ENCODE peak calls at places on chromosomes 6 and 20, in five cellular contexts. One of them, this sample, is unnamed.

GRCh38 chr6:157479464-157480303 is 98.7 kb downstream of the ZDHHC14 start:
- DNase-seq in WERI-Rb-1: no peak
- DNase-seq in MM.1S: no peak
- DNase-seq in SJSA1: no peak
- DNase-seq in HCT116: no peak
- DNase-seq in this sample: no peak

GRCh38 chr6:40585661-40586269 is 1.4 kb downstream of the LRFN2 start:
- DNase-seq in SJSA1: no peak
- DNase-seq in MM.1S: no peak
- DNase-seq in HCT116: no peak
- DNase-seq in WERI-Rb-1: peak; percentile 88
- DNase-seq in this sample: peak; percentile 6

GRCh38 chr20:44765091-44765490 is 19.4 kb downstream of the KCNK15 start:
- DNase-seq in SJSA1: no peak
- DNase-seq in HCT116: no peak
- DNase-seq in WERI-Rb-1: peak; percentile 50
- DNase-seq in MM.1S: no peak
- DNase-seq in this sample: no peak

GRCh38 chr6:13916230-13916944 is 8.4 kb upstream of the RNF182 start:
- DNase-seq in HCT116: no peak
- DNase-seq in SJSA1: no peak
- DNase-seq in WERI-Rb-1: peak; percentile 74
- DNase-seq in MM.1S: no peak
- DNase-seq in this sample: no peak

GRCh38 chr6:85015396-85015990 is 251.1 kb upstream of the TBX18 start:
- DNase-seq in MM.1S: no peak
- DNase-seq in WERI-Rb-1: peak; percentile 66
- DNase-seq in HCT116: peak; percentile 63
- DNase-seq in SJSA1: peak; percentile 63
- DNase-seq in this sample: peak; percentile 52

GRCh38 chr6:112443118-112443641 is 96.0 kb downstream of the RFPL4B start:
- DNase-seq in WERI-Rb-1: no peak
- DNase-seq in HCT116: no peak
- DNase-seq in SJSA1: no peak
- DNase-seq in MM.1S: no peak
- DNase-seq in this sample: no peak

GRCh38 chr6:151247510-151247909 is 7.7 kb downstream of the AKAP12 start:
- DNase-seq in HCT116: no peak
- DNase-seq in MM.1S: no peak
- DNase-seq in WERI-Rb-1: no peak
- DNase-seq in SJSA1: no peak
- DNase-seq in this sample: no peak

GRCh38 chr6:136403166-136403980 is 113.7 kb upstream of the BCLAF1 start:
- DNase-seq in WERI-Rb-1: no peak
- DNase-seq in HCT116: peak; percentile 76
- DNase-seq in MM.1S: no peak
- DNase-seq in SJSA1: no peak
- DNase-seq in this sample: peak; percentile 52

GRCh38 chr20:45963059-45964011 is 8.7 kb downstream of the ZNF335 start:
- DNase-seq in MM.1S: peak; percentile 40
- DNase-seq in HCT116: no peak
- DNase-seq in SJSA1: no peak
- DNase-seq in WERI-Rb-1: peak; percentile 68
- DNase-seq in this sample: no peak

GRCh38 chr20:33647603-33648395 is 14.3 kb upstream of the C20orf144 start:
- DNase-seq in SJSA1: no peak
- DNase-seq in MM.1S: peak; percentile 86
- DNase-seq in HCT116: no peak
- DNase-seq in WERI-Rb-1: no peak
- DNase-seq in this sample: no peak

GRCh38 chr20:62595491-62595890 is 46.8 kb upstream of the SLCO4A1 start:
- DNase-seq in HCT116: peak; percentile 62
- DNase-seq in SJSA1: peak; percentile 63
- DNase-seq in MM.1S: no peak
- DNase-seq in WERI-Rb-1: no peak
- DNase-seq in this sample: peak; percentile 59

GRCh38 chr6:9514146-9514545 is 900.7 kb downstream of the TFAP2A start:
- DNase-seq in MM.1S: no peak
- DNase-seq in WERI-Rb-1: no peak
- DNase-seq in SJSA1: no peak
- DNase-seq in HCT116: no peak
- DNase-seq in this sample: no peak

GRCh38 chr6:169589699-169590257 is 112.1 kb downstream of the WDR27 start:
- DNase-seq in WERI-Rb-1: no peak
- DNase-seq in SJSA1: no peak
- DNase-seq in HCT116: no peak
- DNase-seq in MM.1S: peak; percentile 10
- DNase-seq in this sample: peak; percentile 18

GRCh38 chr20:63061051-63061531 is 54.3 kb upstream of the BHLHE23 start:
- DNase-seq in WERI-Rb-1: no peak
- DNase-seq in HCT116: no peak
- DNase-seq in MM.1S: no peak
- DNase-seq in SJSA1: peak; percentile 36
- DNase-seq in this sample: no peak

GRCh38 chr20:61670274-61670673 is 395.4 kb downstream of the TAF4 start:
- DNase-seq in HCT116: no peak
- DNase-seq in WERI-Rb-1: no peak
- DNase-seq in MM.1S: no peak
- DNase-seq in SJSA1: no peak
- DNase-seq in this sample: no peak

GRCh38 chr6:160668589-160668988 is 4.5 kb upstream of the LPA start:
- DNase-seq in SJSA1: no peak
- DNase-seq in WERI-Rb-1: no peak
- DNase-seq in MM.1S: no peak
- DNase-seq in HCT116: no peak
- DNase-seq in this sample: no peak

GRCh38 chr6:134446228-134446848 is 128.4 kb upstream of the SGK1 start:
- DNase-seq in WERI-Rb-1: peak; percentile 16
- DNase-seq in SJSA1: no peak
- DNase-seq in HCT116: no peak
- DNase-seq in MM.1S: no peak
- DNase-seq in this sample: no peak

GRCh38 chr20:62702886-62703852 is 5.5 kb upstream of the NTSR1 start:
- DNase-seq in SJSA1: peak; percentile 73
- DNase-seq in HCT116: peak; percentile 76
- DNase-seq in MM.1S: no peak
- DNase-seq in WERI-Rb-1: no peak
- DNase-seq in this sample: no peak

GRCh38 chr6:109330263-109330662 is 52.0 kb downstream of the CD164 start:
- DNase-seq in WERI-Rb-1: no peak
- DNase-seq in SJSA1: no peak
- DNase-seq in MM.1S: no peak
- DNase-seq in HCT116: no peak
- DNase-seq in this sample: no peak

GRCh38 chr6:53956068-53956711 is 155.1 kb upstream of the MLIP start:
- DNase-seq in HCT116: peak; percentile 72
- DNase-seq in SJSA1: peak; percentile 59
- DNase-seq in MM.1S: peak; percentile 42
- DNase-seq in WERI-Rb-1: peak; percentile 94
- DNase-seq in this sample: peak; percentile 66

GRCh38 chr6:44178424-44179071 is 19.9 kb downstream of the CAPN11 start:
- DNase-seq in MM.1S: no peak
- DNase-seq in WERI-Rb-1: no peak
- DNase-seq in HCT116: no peak
- DNase-seq in SJSA1: no peak
- DNase-seq in this sample: no peak

GRCh38 chr6:44177691-44178423 is 19.2 kb downstream of the CAPN11 start:
- DNase-seq in HCT116: no peak
- DNase-seq in SJSA1: no peak
- DNase-seq in MM.1S: no peak
- DNase-seq in WERI-Rb-1: no peak
- DNase-seq in this sample: no peak

GRCh38 chr6:44176130-44176934 is 17.7 kb downstream of the CAPN11 start:
- DNase-seq in WERI-Rb-1: no peak
- DNase-seq in SJSA1: no peak
- DNase-seq in HCT116: no peak
- DNase-seq in MM.1S: no peak
- DNase-seq in this sample: no peak

GRCh38 chr6:44179072-44179536 is 20.5 kb downstream of the CAPN11 start:
- DNase-seq in SJSA1: no peak
- DNase-seq in MM.1S: no peak
- DNase-seq in HCT116: no peak
- DNase-seq in WERI-Rb-1: no peak
- DNase-seq in this sample: no peak

GRCh38 chr6:44176935-44177509 is 18.4 kb downstream of the CAPN11 start:
- DNase-seq in WERI-Rb-1: no peak
- DNase-seq in SJSA1: no peak
- DNase-seq in HCT116: no peak
- DNase-seq in MM.1S: no peak
- DNase-seq in this sample: peak; percentile 66
- H3K27ac ChIP-seq in WERI-Rb-1: no peak overlapping the region
- H3K27ac ChIP-seq in SJSA1: no peak overlapping the region
- H3K27ac ChIP-seq in HCT116: no peak overlapping the region
- H3K27ac ChIP-seq in MM.1S: no peak overlapping the region
- H3K27ac ChIP-seq in this sample: no peak overlapping the region

DNA sequence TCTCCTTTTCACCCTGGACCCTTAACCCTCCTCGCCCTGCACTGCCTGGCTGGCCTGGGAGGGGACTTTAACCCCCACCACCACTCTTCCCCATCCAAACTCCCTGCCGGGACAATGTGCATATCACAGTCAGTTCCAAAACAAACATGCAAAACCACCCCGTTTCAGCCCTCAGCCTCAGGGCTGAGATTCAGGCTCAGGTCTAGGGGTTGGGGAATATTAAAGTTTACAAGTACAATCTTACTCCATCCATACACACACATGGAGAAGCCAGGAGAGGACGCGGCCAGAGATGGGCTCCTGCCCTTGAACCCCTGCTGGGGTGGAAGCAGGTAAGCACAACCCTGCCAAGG is 534 bp downstream of the KIAA1755 start:
- DNase-seq in WERI-Rb-1: no peak
- DNase-seq in SJSA1: no peak
- DNase-seq in HCT116: no peak
- DNase-seq in MM.1S: no peak
- DNase-seq in this sample: peak; percentile 38
- H3K4me3 ChIP-seq in WERI-Rb-1: peak overlapping the region; percentile 61
- H3K4me3 ChIP-seq in SJSA1: peak overlapping the region; percentile 28
- H3K4me3 ChIP-seq in HCT116: no peak overlapping the region
- H3K4me3 ChIP-seq in MM.1S: no peak overlapping the region
- H3K4me3 ChIP-seq in this sample: peak overlapping the region; percentile 53

DNA sequence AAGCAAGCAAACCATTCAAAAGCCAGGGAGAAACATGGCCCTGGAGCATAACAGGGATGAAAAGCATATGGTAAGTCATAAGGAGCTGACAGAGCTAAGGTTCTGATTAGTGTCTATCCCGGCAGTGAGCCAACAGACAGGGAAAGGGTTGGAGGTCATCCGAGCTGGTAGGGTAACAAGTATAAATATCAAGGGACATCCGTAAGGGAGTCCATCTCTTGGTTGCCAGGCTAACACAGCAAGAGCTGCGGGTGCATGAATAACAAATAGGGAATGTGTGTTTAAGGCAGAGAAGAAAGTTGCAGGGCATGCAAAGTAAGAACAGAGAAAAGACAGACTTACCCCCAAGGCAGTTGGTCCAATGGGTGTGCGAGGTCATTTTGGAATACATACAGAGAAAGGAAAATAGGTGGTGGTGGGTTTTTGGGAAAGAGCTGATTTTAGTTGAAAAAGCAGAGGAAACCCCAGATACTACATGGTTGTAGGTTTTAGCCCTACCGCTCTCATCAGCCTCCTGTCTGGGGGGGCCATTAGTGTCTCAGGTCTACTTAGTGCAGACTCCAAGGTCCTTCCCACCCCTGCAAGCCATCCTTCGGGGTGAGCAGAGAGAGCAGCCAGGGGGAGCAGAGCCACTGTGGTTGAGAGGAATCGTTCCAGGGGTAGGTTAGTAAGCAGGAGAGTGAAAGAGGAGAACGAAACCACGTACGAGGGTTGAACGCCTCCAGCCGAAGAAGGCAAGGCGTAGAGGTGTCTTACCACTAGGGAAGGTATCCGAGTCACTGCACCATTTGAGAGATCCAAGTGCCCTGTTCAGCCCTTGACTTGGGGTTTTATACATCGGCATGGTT is at the start of gene ERVFRD-1:
- DNase-seq in HCT116: no peak
- DNase-seq in SJSA1: no peak
- DNase-seq in WERI-Rb-1: no peak
- DNase-seq in MM.1S: no peak
- DNase-seq in this sample: no peak
- H3K36me3 ChIP-seq in HCT116: no peaks in the 10 kb centered on the region
- H3K36me3 ChIP-seq in SJSA1: peaks cover 11% of the 10 kb centered on the region
- H3K36me3 ChIP-seq in WERI-Rb-1: peaks cover 34% of the 10 kb centered on the region
- H3K36me3 ChIP-seq in MM.1S: no peaks in the 10 kb centered on the region
- H3K36me3 ChIP-seq in this sample: no peaks in the 10 kb centered on the region

DNA sequence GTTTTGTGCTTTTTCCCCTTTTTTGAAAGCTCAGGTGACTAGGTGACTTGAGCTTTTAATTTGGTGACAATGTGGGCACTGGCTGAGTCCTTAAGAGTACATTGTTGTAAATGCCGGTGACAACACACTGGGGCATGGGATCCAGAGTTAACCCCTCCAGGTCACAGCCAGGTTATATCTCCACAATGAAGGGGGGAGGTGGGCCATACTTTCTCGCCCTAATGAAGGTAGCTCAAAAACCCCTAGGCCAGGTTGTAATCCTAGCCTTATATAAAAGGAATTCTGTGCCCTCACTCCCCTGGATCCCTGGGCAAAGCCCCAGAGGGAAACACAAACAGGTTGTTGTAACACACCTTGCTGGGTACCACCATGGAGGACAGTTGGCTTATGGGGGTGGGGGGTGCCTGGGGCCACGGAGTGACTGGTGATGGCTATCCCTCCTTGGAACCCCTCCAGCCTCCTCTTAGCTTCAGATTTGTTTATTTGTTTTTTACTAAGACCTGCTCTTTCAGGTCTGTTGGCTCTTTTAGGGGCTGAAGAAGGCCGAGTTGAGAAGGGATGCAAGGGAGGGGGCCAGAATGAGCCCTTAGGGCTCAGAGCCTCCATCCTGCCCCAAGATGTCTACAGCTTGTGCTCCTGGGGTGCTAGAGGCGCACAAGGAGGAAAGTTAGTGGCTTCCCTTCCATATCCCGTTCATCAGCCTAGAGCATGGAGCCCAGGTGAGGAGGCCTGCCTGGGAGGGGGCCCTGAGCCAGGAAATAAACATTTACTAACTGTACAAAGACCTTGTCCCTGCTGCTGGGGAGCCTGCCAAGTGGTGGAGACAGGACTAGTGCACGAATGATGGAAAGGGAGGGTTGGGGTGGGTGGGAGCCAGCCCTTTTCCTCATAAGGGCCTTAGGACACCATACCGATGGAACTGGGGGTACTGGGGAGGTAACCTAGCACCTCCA is 2.2 kb upstream of the VEGFA start:
- DNase-seq in SJSA1: no peak
- DNase-seq in WERI-Rb-1: no peak
- DNase-seq in MM.1S: no peak
- DNase-seq in HCT116: no peak
- DNase-seq in this sample: no peak
- H3K27ac ChIP-seq in SJSA1: no peak overlapping the region
- H3K27ac ChIP-seq in WERI-Rb-1: no peak overlapping the region
- H3K27ac ChIP-seq in MM.1S: no peak overlapping the region
- H3K27ac ChIP-seq in HCT116: no peak overlapping the region
- H3K27ac ChIP-seq in this sample: no peak overlapping the region

DNA sequence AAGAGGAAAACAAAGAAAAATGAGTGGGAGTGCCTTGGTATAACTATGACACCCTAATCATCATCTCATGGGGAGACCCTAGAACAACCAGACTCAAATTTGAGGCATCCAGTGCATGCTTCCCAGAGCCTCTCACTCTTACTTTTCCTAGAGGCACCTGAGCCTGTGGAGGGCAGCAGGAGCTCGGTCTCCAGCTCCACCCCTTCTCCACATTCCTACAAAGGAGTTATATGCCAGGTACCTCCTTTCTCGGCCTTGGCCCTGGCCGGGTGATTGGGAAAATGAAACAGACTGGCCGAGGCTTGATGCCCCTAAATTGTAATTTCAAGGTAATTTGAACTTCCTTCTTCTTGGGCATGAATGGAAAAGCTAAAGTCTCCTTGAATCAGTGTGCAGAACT is 761.2 kb upstream of the CHD6 start:
- DNase-seq in HCT116: no peak
- DNase-seq in WERI-Rb-1: no peak
- DNase-seq in MM.1S: no peak
- DNase-seq in SJSA1: no peak
- DNase-seq in this sample: no peak
- H3K4me3 ChIP-seq in HCT116: no peak overlapping the region
- H3K4me3 ChIP-seq in WERI-Rb-1: no peak overlapping the region
- H3K4me3 ChIP-seq in MM.1S: no peak overlapping the region
- H3K4me3 ChIP-seq in SJSA1: no peak overlapping the region
- H3K4me3 ChIP-seq in this sample: no peak overlapping the region